ENCODE peak calls at places on chromosomes 2 and 18, in ten cellular contexts. One of them, this sample, is unnamed.

GRCh38 chr2:32484907-32485306 is 128.1 kb downstream of the BIRC6 start:
- DNase-seq in right lobe of liver: no peak
- DNase-seq in lower leg skin: no peak
- DNase-seq in heart left ventricle: no peak
- DNase-seq in adrenal gland: no peak
- DNase-seq in tibial nerve: peak
- DNase-seq in uterus: no peak
- DNase-seq in GM12892: no peak
- DNase-seq in body of pancreas: peak
- DNase-seq in HCT116: peak
- DNase-seq in this sample: peak

GRCh38 chr2:166494140-166494544 is at the start of gene SCN7A:
- DNase-seq in HCT116: no peak
- DNase-seq in tibial nerve: peak
- DNase-seq in right lobe of liver: peak
- DNase-seq in uterus: peak
- DNase-seq in body of pancreas: peak
- DNase-seq in GM12892: no peak
- DNase-seq in heart left ventricle: peak
- DNase-seq in lower leg skin: peak
- DNase-seq in adrenal gland: peak
- DNase-seq in this sample: peak

GRCh38 chr2:158778243-158778642 is 16.9 kb upstream of the DAPL1 start:
- DNase-seq in body of pancreas: no peak
- DNase-seq in adrenal gland: no peak
- DNase-seq in uterus: no peak
- DNase-seq in heart left ventricle: no peak
- DNase-seq in HCT116: no peak
- DNase-seq in right lobe of liver: no peak
- DNase-seq in tibial nerve: no peak
- DNase-seq in GM12892: no peak
- DNase-seq in lower leg skin: no peak
- DNase-seq in this sample: no peak

GRCh38 chr2:238143239-238143951 is 4.9 kb downstream of the KLHL30 start:
- DNase-seq in adrenal gland: peak
- DNase-seq in uterus: no peak
- DNase-seq in lower leg skin: no peak
- DNase-seq in right lobe of liver: no peak
- DNase-seq in body of pancreas: no peak
- DNase-seq in GM12892: no peak
- DNase-seq in heart left ventricle: peak
- DNase-seq in tibial nerve: no peak
- DNase-seq in HCT116: peak
- DNase-seq in this sample: no peak

GRCh38 chr2:160278889-160279196 is 78.8 kb upstream of the ITGB6 start:
- DNase-seq in tibial nerve: peak
- DNase-seq in GM12892: no peak
- DNase-seq in body of pancreas: no peak
- DNase-seq in HCT116: no peak
- DNase-seq in uterus: no peak
- DNase-seq in lower leg skin: no peak
- DNase-seq in adrenal gland: no peak
- DNase-seq in heart left ventricle: no peak
- DNase-seq in right lobe of liver: no peak
- DNase-seq in this sample: no peak

GRCh38 chr2:11446733-11447248 is 19.2 kb downstream of the E2F6 start:
- DNase-seq in tibial nerve: peak
- DNase-seq in heart left ventricle: peak
- DNase-seq in body of pancreas: peak
- DNase-seq in right lobe of liver: no peak
- DNase-seq in GM12892: no peak
- DNase-seq in lower leg skin: peak
- DNase-seq in adrenal gland: peak
- DNase-seq in HCT116: peak
- DNase-seq in uterus: peak
- DNase-seq in this sample: peak

GRCh38 chr2:236875906-236876505 is 209.7 kb upstream of the COPS8 start:
- DNase-seq in HCT116: no peak
- DNase-seq in right lobe of liver: no peak
- DNase-seq in heart left ventricle: no peak
- DNase-seq in body of pancreas: no peak
- DNase-seq in lower leg skin: peak
- DNase-seq in GM12892: no peak
- DNase-seq in adrenal gland: peak
- DNase-seq in uterus: peak
- DNase-seq in tibial nerve: peak
- DNase-seq in this sample: no peak

GRCh38 chr2:40274284-40274683 is 177.6 kb downstream of the SLC8A1 start:
- DNase-seq in heart left ventricle: no peak
- DNase-seq in HCT116: no peak
- DNase-seq in tibial nerve: no peak
- DNase-seq in right lobe of liver: no peak
- DNase-seq in GM12892: no peak
- DNase-seq in body of pancreas: no peak
- DNase-seq in adrenal gland: no peak
- DNase-seq in uterus: no peak
- DNase-seq in lower leg skin: no peak
- DNase-seq in this sample: no peak

GRCh38 chr18:79782566-79783308 is 15.0 kb upstream of the KCNG2 start:
- DNase-seq in lower leg skin: peak
- DNase-seq in uterus: no peak
- DNase-seq in adrenal gland: no peak
- DNase-seq in heart left ventricle: no peak
- DNase-seq in tibial nerve: no peak
- DNase-seq in body of pancreas: no peak
- DNase-seq in GM12892: no peak
- DNase-seq in right lobe of liver: peak
- DNase-seq in HCT116: no peak
- DNase-seq in this sample: no peak

GRCh38 chr2:217058791-217059755 is 199.2 kb upstream of the TNP1 start:
- DNase-seq in adrenal gland: no peak
- DNase-seq in HCT116: no peak
- DNase-seq in tibial nerve: no peak
- DNase-seq in lower leg skin: no peak
- DNase-seq in uterus: no peak
- DNase-seq in body of pancreas: no peak
- DNase-seq in right lobe of liver: no peak
- DNase-seq in heart left ventricle: no peak
- DNase-seq in GM12892: no peak
- DNase-seq in this sample: peak

GRCh38 chr2:120391905-120392665 is 46.1 kb downstream of the INHBB start:
- DNase-seq in body of pancreas: no peak
- DNase-seq in HCT116: no peak
- DNase-seq in right lobe of liver: peak
- DNase-seq in uterus: no peak
- DNase-seq in GM12892: no peak
- DNase-seq in adrenal gland: no peak
- DNase-seq in heart left ventricle: peak
- DNase-seq in lower leg skin: peak
- DNase-seq in tibial nerve: no peak
- DNase-seq in this sample: no peak

GRCh38 chr2:61469424-61470121 is 1.3 kb downstream of the USP34 start:
- DNase-seq in lower leg skin: no peak
- DNase-seq in HCT116: no peak
- DNase-seq in uterus: no peak
- DNase-seq in body of pancreas: no peak
- DNase-seq in heart left ventricle: no peak
- DNase-seq in adrenal gland: no peak
- DNase-seq in tibial nerve: no peak
- DNase-seq in GM12892: no peak
- DNase-seq in right lobe of liver: no peak
- DNase-seq in this sample: peak

GRCh38 chr2:221969087-221969829 is 329.5 kb downstream of the PAX3 start:
- DNase-seq in lower leg skin: no peak
- DNase-seq in body of pancreas: peak
- DNase-seq in tibial nerve: peak
- DNase-seq in GM12892: no peak
- DNase-seq in adrenal gland: no peak
- DNase-seq in heart left ventricle: no peak
- DNase-seq in right lobe of liver: no peak
- DNase-seq in HCT116: peak
- DNase-seq in uterus: peak
- DNase-seq in this sample: peak
- TF ChIP-seq POLR2A in lower leg skin: no peak
- TF ChIP-seq POLR2A in body of pancreas: no peak
- TF ChIP-seq POLR2A in tibial nerve: no peak
- TF ChIP-seq POLR2A in GM12892: no peak
- TF ChIP-seq POLR2A in adrenal gland: no peak
- TF ChIP-seq POLR2A in heart left ventricle: no peak
- TF ChIP-seq POLR2A in right lobe of liver: no peak
- TF ChIP-seq POLR2A in HCT116: no peak
- TF ChIP-seq POLR2A in uterus: no peak
- TF ChIP-seq POLR2A in this sample: no peak

DNA sequence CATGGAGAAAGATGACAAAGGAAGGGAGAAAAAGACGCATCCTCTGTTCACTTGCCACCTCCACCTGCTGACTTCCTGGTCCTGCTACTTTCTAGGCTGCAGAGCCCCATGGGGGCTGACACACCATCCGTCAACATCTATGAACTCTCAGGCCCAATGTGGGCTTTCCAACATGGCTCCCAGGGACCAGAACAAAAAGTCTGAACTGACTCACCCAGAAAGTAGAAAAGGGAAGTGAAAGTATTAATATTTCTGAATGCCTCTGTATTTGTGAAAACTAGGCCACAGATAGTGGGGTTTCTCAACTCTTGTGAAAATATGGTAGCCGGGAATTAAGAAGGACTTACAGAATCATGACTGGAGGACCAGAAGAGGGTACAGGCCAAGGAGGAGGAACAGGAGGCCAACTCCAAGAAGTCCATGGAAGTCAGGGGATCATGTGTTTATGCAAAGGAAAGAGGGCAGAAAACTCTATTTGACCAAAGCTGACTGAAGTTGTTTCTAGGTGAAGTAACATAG is 123.1 kb upstream of the CAB39 start:
- DNase-seq in heart left ventricle: no peak
- DNase-seq in uterus: no peak
- DNase-seq in body of pancreas: no peak
- DNase-seq in adrenal gland: no peak
- DNase-seq in tibial nerve: no peak
- DNase-seq in HCT116: no peak
- DNase-seq in GM12892: peak
- DNase-seq in right lobe of liver: no peak
- DNase-seq in lower leg skin: no peak
- DNase-seq in this sample: no peak
- TF ChIP-seq POLR2A in heart left ventricle: no peak
- TF ChIP-seq POLR2A in uterus: no peak
- TF ChIP-seq POLR2A in body of pancreas: no peak
- TF ChIP-seq POLR2A in adrenal gland: no peak
- TF ChIP-seq POLR2A in tibial nerve: no peak
- TF ChIP-seq POLR2A in HCT116: no peak
- TF ChIP-seq POLR2A in GM12892: peak
- TF ChIP-seq POLR2A in right lobe of liver: no peak
- TF ChIP-seq POLR2A in lower leg skin: no peak
- TF ChIP-seq POLR2A in this sample: no peak

DNA sequence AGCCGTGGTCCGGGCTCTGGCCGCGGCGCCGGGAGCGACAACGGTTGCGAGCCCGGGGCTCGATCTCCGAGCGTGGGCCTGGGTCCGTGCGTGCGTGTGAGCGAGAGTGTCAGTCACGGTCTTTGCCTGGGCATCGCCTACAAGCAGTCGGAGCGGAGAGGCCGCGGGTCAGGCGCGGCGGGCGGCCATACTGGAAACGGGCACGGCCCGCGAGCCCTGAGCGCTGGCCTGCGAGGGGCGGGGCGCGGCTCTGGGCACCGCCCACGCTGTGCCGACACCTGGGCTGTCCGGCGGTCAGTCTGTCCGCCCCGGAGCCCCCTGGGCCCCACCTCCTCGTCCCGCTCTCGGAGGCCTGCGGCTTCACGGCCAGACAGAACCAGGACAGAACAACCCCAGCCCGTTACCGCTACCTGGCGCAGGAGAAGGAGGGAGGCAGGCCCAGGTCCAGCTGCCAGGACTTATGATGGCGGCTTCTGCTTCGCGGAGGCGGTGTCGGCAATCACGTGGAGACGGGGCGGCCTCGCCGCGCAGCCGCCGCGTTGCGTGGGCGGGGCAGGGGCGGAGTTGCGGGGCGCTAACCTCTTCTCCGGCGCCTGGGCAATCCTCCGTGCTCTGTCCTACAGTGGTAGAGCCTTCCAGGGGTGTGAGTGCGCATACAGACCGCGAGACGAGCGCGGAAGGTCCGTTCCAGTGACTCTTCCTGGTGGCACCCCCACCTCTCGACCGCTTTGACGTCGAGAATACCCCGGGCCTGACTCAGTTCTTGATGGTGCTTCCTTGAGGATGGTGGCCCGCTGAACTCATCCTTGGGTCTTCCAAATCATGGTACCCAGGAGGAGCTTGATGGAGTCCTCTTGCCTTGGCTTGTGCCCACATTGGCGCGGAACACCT is at the start of gene TMEM131:
- DNase-seq in HCT116: peak
- DNase-seq in tibial nerve: peak
- DNase-seq in right lobe of liver: peak
- DNase-seq in uterus: peak
- DNase-seq in lower leg skin: peak
- DNase-seq in body of pancreas: peak
- DNase-seq in adrenal gland: peak
- DNase-seq in heart left ventricle: peak
- DNase-seq in GM12892: peak
- DNase-seq in this sample: peak
- TF ChIP-seq POLR2A in HCT116: peak
- TF ChIP-seq POLR2A in tibial nerve: peak
- TF ChIP-seq POLR2A in right lobe of liver: peak
- TF ChIP-seq POLR2A in uterus: peak
- TF ChIP-seq POLR2A in lower leg skin: no peak
- TF ChIP-seq POLR2A in body of pancreas: peak
- TF ChIP-seq POLR2A in adrenal gland: peak
- TF ChIP-seq POLR2A in heart left ventricle: no peak
- TF ChIP-seq POLR2A in GM12892: peak
- TF ChIP-seq POLR2A in this sample: peak

GRCh38 chr2:226649201-226649600 is 150.4 kb downstream of the IRS1 start:
- DNase-seq in uterus: no peak
- DNase-seq in GM12892: no peak
- DNase-seq in adrenal gland: no peak
- DNase-seq in heart left ventricle: no peak
- DNase-seq in right lobe of liver: no peak
- DNase-seq in lower leg skin: no peak
- DNase-seq in tibial nerve: no peak
- DNase-seq in body of pancreas: no peak
- DNase-seq in HCT116: no peak
- DNase-seq in this sample: no peak

GRCh38 chr2:226647626-226648518 is 151.7 kb downstream of the IRS1 start:
- DNase-seq in uterus: no peak
- DNase-seq in HCT116: no peak
- DNase-seq in body of pancreas: no peak
- DNase-seq in heart left ventricle: no peak
- DNase-seq in GM12892: no peak
- DNase-seq in adrenal gland: no peak
- DNase-seq in right lobe of liver: no peak
- DNase-seq in tibial nerve: no peak
- DNase-seq in lower leg skin: no peak
- DNase-seq in this sample: no peak

GRCh38 chr2:226652983-226653765 is 146.4 kb downstream of the IRS1 start:
- DNase-seq in right lobe of liver: no peak
- DNase-seq in body of pancreas: no peak
- DNase-seq in uterus: no peak
- DNase-seq in GM12892: no peak
- DNase-seq in tibial nerve: no peak
- DNase-seq in lower leg skin: no peak
- DNase-seq in HCT116: no peak
- DNase-seq in heart left ventricle: no peak
- DNase-seq in adrenal gland: no peak
- DNase-seq in this sample: no peak

GRCh38 chr2:226652388-226652787 is 147.2 kb downstream of the IRS1 start:
- DNase-seq in body of pancreas: no peak
- DNase-seq in uterus: no peak
- DNase-seq in lower leg skin: no peak
- DNase-seq in adrenal gland: no peak
- DNase-seq in right lobe of liver: no peak
- DNase-seq in GM12892: no peak
- DNase-seq in tibial nerve: no peak
- DNase-seq in HCT116: peak
- DNase-seq in heart left ventricle: no peak
- DNase-seq in this sample: no peak

GRCh38 chr2:226649871-226650660 is 149.6 kb downstream of the IRS1 start:
- DNase-seq in lower leg skin: peak
- DNase-seq in adrenal gland: peak
- DNase-seq in uterus: peak
- DNase-seq in heart left ventricle: peak
- DNase-seq in GM12892: no peak
- DNase-seq in right lobe of liver: no peak
- DNase-seq in tibial nerve: peak
- DNase-seq in HCT116: peak
- DNase-seq in body of pancreas: peak
- DNase-seq in this sample: no peak
- TF ChIP-seq POLR2A in lower leg skin: no peak
- TF ChIP-seq POLR2A in adrenal gland: peak
- TF ChIP-seq POLR2A in uterus: no peak
- TF ChIP-seq POLR2A in heart left ventricle: no peak
- TF ChIP-seq POLR2A in GM12892: no peak
- TF ChIP-seq POLR2A in right lobe of liver: no peak
- TF ChIP-seq POLR2A in tibial nerve: no peak
- TF ChIP-seq POLR2A in HCT116: no peak
- TF ChIP-seq POLR2A in body of pancreas: no peak
- TF ChIP-seq POLR2A in this sample: no peak

This sample was measured in erythroblast.